ENCODE peak calls at places on chromosomes 2 and 18, in nine cellular contexts. K is WTC11, H is dorsolateral prefrontal cortex, D is Calu3, E is HCT116, N is GM13977, S is AG09319, W is fibroblast of the aortic adventitia, R is brain microvascular endothelial cell. L is an unnamed sample.

GRCh38 chr2:101396352-101396717 is 9.0 kb upstream of the CREG2 start:
- DNase-seq in H (no peak), E (no peak), D (peak; percentile 17), S (peak; percentile 57), K (no peak), N (no peak), W (peak; percentile 91), R (peak; percentile 91), L (peak; percentile 91)

GRCh38 chr2:58137221-58137620 is 90.6 kb downstream of the VRK2 start:
- DNase-seq in D (no peak), K (no peak), W (peak; percentile 90), S (peak; percentile 15), R (peak; percentile 46), E (no peak), H (no peak), N (no peak), L (peak; percentile 48)

GRCh38 chr2:21251216-21251971 is 127.6 kb downstream of the TDRD15 start:
- DNase-seq in S (no peak), W (no peak), H (no peak), R (no peak), N (no peak), D (no peak), E (no peak), K (no peak), L (no peak)

GRCh38 chr2:215598376-215598975 is 162.6 kb upstream of the FN1 start:
- DNase-seq in E (no peak), K (no peak), W (peak; percentile 52), H (no peak), S (peak; percentile 52), N (no peak), D (no peak), R (peak; percentile 71), L (peak; percentile 68)

GRCh38 chr18:50649821-50650220 is 89.9 kb downstream of the MAPK4 start:
- DNase-seq in K (no peak), H (peak; percentile 67), N (no peak), D (no peak), R (peak; percentile 56), E (no peak), S (no peak), W (peak; percentile 60), L (no peak)

GRCh38 chr2:239400000-239400831 is 604 bp downstream of the HDAC4 start:
- DNase-seq in N (no peak), K (no peak), E (no peak), S (no peak), H (no peak), W (no peak), D (no peak), R (no peak), L (no peak)

GRCh38 chr2:165406053-165406628 is 63.4 kb upstream of the CSRNP3 start:
- DNase-seq in N (no peak), S (no peak), H (no peak), R (peak; percentile 34), E (no peak), W (no peak), D (no peak), K (no peak), L (no peak)

GRCh38 chr18:46274266-46274665 is 170.1 kb downstream of the HAUS1 start:
- DNase-seq in E (no peak), K (no peak), S (no peak), N (no peak), R (no peak), W (no peak), D (no peak), H (no peak), L (no peak)

GRCh38 chr2:53202063-53202462 is 565.5 kb upstream of the CHAC2 start:
- DNase-seq in E (peak; percentile 54), H (no peak), R (peak; percentile 47), N (no peak), D (peak; percentile 56), W (peak; percentile 90), K (no peak), S (peak; percentile 49), L (peak; percentile 81)

GRCh38 chr18:23857756-23858155 is 156.8 kb upstream of the TTC39C start:
- DNase-seq in K (no peak), W (no peak), H (no peak), S (no peak), D (peak; percentile 49), N (no peak), R (peak; percentile 67), E (no peak), L (peak; percentile 36)

GRCh38 chr2:216426938-216427337 is 14.7 kb downstream of the SMARCAL1 start:
- DNase-seq in S (no peak), W (peak; percentile 30), K (no peak), H (no peak), D (no peak), R (peak; percentile 66), N (no peak), E (no peak), L (peak; percentile 88)

GRCh38 chr2:138430181-138430580 is 71.4 kb upstream of the SPOPL start:
- DNase-seq in R (no peak), N (no peak), D (no peak), W (no peak), H (no peak), K (no peak), S (no peak), E (no peak), L (no peak)

GRCh38 chr2:216555274-216555673 is 56.6 kb downstream of the RPL37A start:
- DNase-seq in S (no peak), W (peak; percentile 59), D (peak; percentile 16), R (no peak), N (no peak), H (peak; percentile 77), E (no peak), K (no peak), L (peak; percentile 34)

GRCh38 chr2:112646102-112646719 is 472 bp downstream of the SLC20A1 start:
- DNase-seq in N (no peak), R (no peak), W (no peak), D (peak; percentile 49), E (no peak), S (no peak), H (no peak), K (no peak), L (no peak)

GRCh38 chr18:8699948-8700347 is 5.4 kb upstream of the MTCL1 start:
- DNase-seq in S (peak; percentile 41), N (no peak), R (no peak), K (no peak), D (no peak), E (no peak), H (no peak), W (peak; percentile 72), L (no peak)

GRCh38 chr2:213306320-213306942 is 22.2 kb downstream of the SPAG16 start:
- DNase-seq in H (no peak), S (peak; percentile 15), N (no peak), D (peak; percentile 21), K (no peak), R (peak; percentile 60), W (peak; percentile 90), E (no peak), L (peak; percentile 63)

GRCh38 chr2:209321076-209321475 is 102.8 kb upstream of the MAP2 start:
- DNase-seq in D (no peak), E (no peak), N (no peak), K (no peak), W (peak; percentile 45), R (peak; percentile 43), S (no peak), H (no peak), L (peak; percentile 26)

GRCh38 chr2:15316370-15316814 is 244.7 kb downstream of the NBAS start:
- DNase-seq in H (no peak), D (no peak), N (no peak), K (peak; percentile 15), E (no peak), W (no peak), R (no peak), S (no peak), L (no peak)

GRCh38 chr2:39468574-39469331 is 31.7 kb upstream of the MAP4K3 start:
- DNase-seq in D (no peak), K (no peak), H (peak; percentile 41), N (no peak), W (peak; percentile 92), S (no peak), R (no peak), E (no peak), L (no peak)

GRCh38 chr2:161163438-161163837 is 3.2 kb downstream of the TANK start:
- DNase-seq in N (no peak), S (no peak), E (no peak), W (no peak), R (no peak), K (no peak), H (no peak), D (no peak), L (no peak)

GRCh38 chr2:46333912-46334311 is 36.7 kb downstream of the EPAS1 start:
- DNase-seq in D (no peak), K (peak; percentile 16), R (no peak), W (no peak), E (no peak), H (no peak), S (no peak), N (no peak), L (no peak)

GRCh38 chr18:13376841-13377351 is 158.3 kb downstream of the LDLRAD4 start:
- DNase-seq in K (no peak), D (no peak), N (no peak), W (no peak), S (no peak), H (no peak), R (no peak), E (no peak), L (no peak)

GRCh38 chr2:120210234-120210781 is 12.9 kb downstream of the TMEM185B start:
- DNase-seq in D (no peak), S (no peak), R (no peak), K (no peak), N (peak; percentile 16), W (no peak), H (no peak), E (no peak), L (no peak)

GRCh38 chr2:118878531-118879149 is 31.2 kb upstream of the EN1 start:
- DNase-seq in S (no peak), E (no peak), R (no peak), W (no peak), K (no peak), N (no peak), H (no peak), D (peak; percentile 39), L (no peak)
- TF ChIP-seq CTCF in S (no peak), E (no peak), R (no peak), W (no peak), K (no peak), N (no peak), H (no peak), D (no peak), L (no peak)

GRCh38 chr2:199682001-199682400 is 169.0 kb downstream of the FTCDNL1 start:
- DNase-seq in N (no peak), S (no peak), H (no peak), D (no peak), W (no peak), K (no peak), R (no peak), E (no peak), L (no peak)
- TF ChIP-seq CTCF in N (no peak), S (no peak), H (no peak), D (no peak), W (no peak), K (no peak), R (no peak), E (peak; percentile 24), L (no peak)

GRCh38 chr2:109611467-109612095 is 2.2 kb downstream of the SEPTIN10 start:
- DNase-seq in K (no peak), E (no peak), W (peak; percentile 94), D (no peak), S (peak; percentile 68), R (peak; percentile 28), N (no peak), H (no peak), L (peak; percentile 80)
- TF ChIP-seq CTCF in K (no peak), E (no peak), W (no peak), D (no peak), S (no peak), R (no peak), N (no peak), H (no peak), L (no peak)

GRCh38 chr2:222677981-222678380 is 6.5 kb downstream of the MOGAT1 start:
- DNase-seq in E (no peak), S (no peak), D (no peak), N (no peak), R (peak; percentile 14), K (no peak), W (no peak), H (no peak), L (no peak)
- TF ChIP-seq CTCF in E (peak; percentile 30), S (no peak), D (peak; percentile 29), N (no peak), R (peak; percentile 49), K (no peak), W (no peak), H (no peak), L (peak; percentile 38)

L was measured in HFFc6.